ENCODE peak calls at places on chromosome 12, in five cellular contexts. One of them, this sample, is unnamed.

GRCh38 chr12:23813206-23813605 is 136.3 kb downstream of the SOX5 start:
- DNase-seq in IMR-90: no peak
- DNase-seq in mesenchymal stem cell: no peak
- DNase-seq in H9: no peak
- DNase-seq in neuronal stem cell: no peak
- DNase-seq in this sample: no peak

GRCh38 chr12:115570271-115570777 is 707.2 kb downstream of the MED13L start:
- DNase-seq in H9: no peak
- DNase-seq in mesenchymal stem cell: no peak
- DNase-seq in IMR-90: peak
- DNase-seq in neuronal stem cell: peak
- DNase-seq in this sample: no peak

GRCh38 chr12:27979145-27979544 is 6.6 kb upstream of the PTHLH start:
- DNase-seq in neuronal stem cell: no peak
- DNase-seq in H9: no peak
- DNase-seq in IMR-90: peak
- DNase-seq in mesenchymal stem cell: no peak
- DNase-seq in this sample: no peak

GRCh38 chr12:67431436-67432049 is 162.4 kb downstream of the CAND1 start:
- DNase-seq in mesenchymal stem cell: no peak
- DNase-seq in IMR-90: peak
- DNase-seq in neuronal stem cell: no peak
- DNase-seq in H9: no peak
- DNase-seq in this sample: no peak

GRCh38 chr12:15393037-15393436 is 70.7 kb downstream of the PTPRO start:
- DNase-seq in neuronal stem cell: no peak
- DNase-seq in mesenchymal stem cell: no peak
- DNase-seq in H9: no peak
- DNase-seq in IMR-90: no peak
- DNase-seq in this sample: no peak

GRCh38 chr12:56234746-56235436 is 5.0 kb downstream of the SLC39A5 start:
- DNase-seq in neuronal stem cell: no peak
- DNase-seq in IMR-90: no peak
- DNase-seq in mesenchymal stem cell: no peak
- DNase-seq in H9: no peak
- DNase-seq in this sample: no peak

GRCh38 chr12:124411953-124412645 is 117.2 kb downstream of the RFLNA start:
- DNase-seq in mesenchymal stem cell: no peak
- DNase-seq in H9: no peak
- DNase-seq in IMR-90: no peak
- DNase-seq in neuronal stem cell: no peak
- DNase-seq in this sample: no peak

GRCh38 chr12:64180951-64181350 is 41.1 kb downstream of the KICS2 start:
- DNase-seq in neuronal stem cell: no peak
- DNase-seq in IMR-90: peak
- DNase-seq in mesenchymal stem cell: peak
- DNase-seq in H9: no peak
- DNase-seq in this sample: no peak

GRCh38 chr12:107092669-107093546 is 441 bp downstream of the CRY1 start:
- DNase-seq in neuronal stem cell: peak
- DNase-seq in H9: peak
- DNase-seq in IMR-90: no peak
- DNase-seq in mesenchymal stem cell: peak
- DNase-seq in this sample: peak

GRCh38 chr12:70557583-70558263 is 79.5 kb downstream of the PTPRB start:
- DNase-seq in H9: no peak
- DNase-seq in neuronal stem cell: no peak
- DNase-seq in mesenchymal stem cell: no peak
- DNase-seq in IMR-90: no peak
- DNase-seq in this sample: no peak

GRCh38 chr12:52956987-52957386 is 8.1 kb downstream of the KRT18 start:
- DNase-seq in neuronal stem cell: no peak
- DNase-seq in IMR-90: peak
- DNase-seq in mesenchymal stem cell: no peak
- DNase-seq in H9: no peak
- DNase-seq in this sample: peak

GRCh38 chr12:105573574-105573973 is 243.1 kb downstream of the C12orf75 start:
- DNase-seq in IMR-90: no peak
- DNase-seq in H9: no peak
- DNase-seq in neuronal stem cell: no peak
- DNase-seq in mesenchymal stem cell: no peak
- DNase-seq in this sample: no peak

GRCh38 chr12:44874981-44875416 is 1.1 kb downstream of the NELL2 start:
- DNase-seq in neuronal stem cell: peak
- DNase-seq in H9: peak
- DNase-seq in IMR-90: no peak
- DNase-seq in mesenchymal stem cell: no peak
- DNase-seq in this sample: peak

GRCh38 chr12:106229036-106229591 is 18.7 kb downstream of the CKAP4 start:
- DNase-seq in neuronal stem cell: no peak
- DNase-seq in H9: no peak
- DNase-seq in IMR-90: no peak
- DNase-seq in mesenchymal stem cell: no peak
- DNase-seq in this sample: no peak

GRCh38 chr12:71999795-72000194 is 61.1 kb downstream of the TPH2 start:
- DNase-seq in neuronal stem cell: no peak
- DNase-seq in IMR-90: no peak
- DNase-seq in mesenchymal stem cell: no peak
- DNase-seq in H9: no peak
- DNase-seq in this sample: no peak

GRCh38 chr12:80316141-80316700 is 127.8 kb upstream of the PTPRQ start:
- DNase-seq in H9: no peak
- DNase-seq in neuronal stem cell: no peak
- DNase-seq in IMR-90: no peak
- DNase-seq in mesenchymal stem cell: no peak
- DNase-seq in this sample: no peak

GRCh38 chr12:104975621-104976343 is 10.3 kb upstream of the NOPCHAP1 start:
- DNase-seq in IMR-90: peak
- DNase-seq in mesenchymal stem cell: peak
- DNase-seq in H9: no peak
- DNase-seq in neuronal stem cell: no peak
- DNase-seq in this sample: no peak

GRCh38 chr12:66354291-66354690 is 52.0 kb downstream of the HELB start:
- DNase-seq in neuronal stem cell: no peak
- DNase-seq in mesenchymal stem cell: no peak
- DNase-seq in H9: no peak
- DNase-seq in IMR-90: no peak
- DNase-seq in this sample: no peak

GRCh38 chr12:116693259-116694227 is 44.3 kb downstream of the SPRING1 start:
- DNase-seq in neuronal stem cell: no peak
- DNase-seq in H9: no peak
- DNase-seq in mesenchymal stem cell: no peak
- DNase-seq in IMR-90: no peak
- DNase-seq in this sample: no peak

GRCh38 chr12:93144109-93144508 is 215.0 kb upstream of the EEA1 start:
- DNase-seq in mesenchymal stem cell: no peak
- DNase-seq in neuronal stem cell: no peak
- DNase-seq in IMR-90: peak
- DNase-seq in H9: no peak
- DNase-seq in this sample: peak

GRCh38 chr12:44158746-44159145 is 322.9 kb downstream of the TMEM117 start:
- DNase-seq in neuronal stem cell: no peak
- DNase-seq in H9: no peak
- DNase-seq in IMR-90: no peak
- DNase-seq in mesenchymal stem cell: no peak
- DNase-seq in this sample: no peak

GRCh38 chr12:62683724-62684501 is 217.3 kb downstream of the MON2 start:
- DNase-seq in neuronal stem cell: no peak
- DNase-seq in mesenchymal stem cell: no peak
- DNase-seq in H9: no peak
- DNase-seq in IMR-90: peak
- DNase-seq in this sample: peak

GRCh38 chr12:23862746-23863145 is 86.7 kb downstream of the SOX5 start:
- DNase-seq in IMR-90: no peak
- DNase-seq in mesenchymal stem cell: no peak
- DNase-seq in H9: no peak
- DNase-seq in neuronal stem cell: no peak
- DNase-seq in this sample: no peak

GRCh38 chr12:21438643-21439042 is 1.2 kb downstream of the PYROXD1 start:
- DNase-seq in neuronal stem cell: no peak
- DNase-seq in H9: no peak
- DNase-seq in mesenchymal stem cell: peak
- DNase-seq in IMR-90: peak
- DNase-seq in this sample: no peak

GRCh38 chr12:124175731-124176130 is 119.2 kb upstream of the RFLNA start:
- DNase-seq in neuronal stem cell: no peak
- DNase-seq in IMR-90: no peak
- DNase-seq in H9: no peak
- DNase-seq in mesenchymal stem cell: no peak
- DNase-seq in this sample: no peak

DNA sequence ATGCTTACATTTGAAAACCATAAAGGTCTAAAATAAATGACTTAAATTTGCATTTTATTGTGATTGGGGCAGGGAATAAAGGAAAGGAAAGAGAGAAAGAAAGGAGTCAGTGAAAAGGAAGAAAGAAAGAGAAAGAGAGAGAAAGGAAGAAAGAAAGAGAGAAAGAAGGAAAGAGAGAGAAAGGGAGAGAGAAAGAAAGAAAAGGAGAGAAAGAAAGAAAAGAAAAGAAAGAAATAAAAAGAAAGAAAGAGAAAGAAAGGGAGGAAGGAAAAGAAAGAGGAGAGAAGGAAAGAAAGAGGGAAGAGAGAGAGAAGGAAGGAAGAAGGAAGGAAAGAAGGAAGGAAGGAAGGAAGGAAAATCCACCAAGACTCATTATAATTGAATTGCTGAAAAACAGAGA is 222.8 kb downstream of the RMST start:
- DNase-seq in mesenchymal stem cell: no peak
- DNase-seq in IMR-90: no peak
- DNase-seq in neuronal stem cell: no peak
- DNase-seq in H9: no peak
- DNase-seq in this sample: no peak
- H3K23ac ChIP-seq in mesenchymal stem cell: no peak
- H3K23ac ChIP-seq in IMR-90: no peak
- H3K23ac ChIP-seq in neuronal stem cell: no peak
- H3K23ac ChIP-seq in H9: no peak
- H3K23ac ChIP-seq in this sample: no peak

GRCh38 chr12:132282031-132282949 is 47.1 kb downstream of the GALNT9 start:
- DNase-seq in IMR-90: no peak
- DNase-seq in H9: peak
- DNase-seq in mesenchymal stem cell: no peak
- DNase-seq in neuronal stem cell: no peak
- DNase-seq in this sample: no peak

GRCh38 chr12:132284618-132285310 is 44.6 kb downstream of the GALNT9 start:
- DNase-seq in mesenchymal stem cell: no peak
- DNase-seq in neuronal stem cell: no peak
- DNase-seq in IMR-90: no peak
- DNase-seq in H9: peak
- DNase-seq in this sample: no peak

GRCh38 chr12:132282950-132283771 is 46.2 kb downstream of the GALNT9 start:
- DNase-seq in mesenchymal stem cell: no peak
- DNase-seq in neuronal stem cell: no peak
- DNase-seq in H9: peak
- DNase-seq in IMR-90: no peak
- DNase-seq in this sample: peak

GRCh38 chr12:132285311-132285741 is 44.1 kb downstream of the GALNT9 start:
- DNase-seq in neuronal stem cell: no peak
- DNase-seq in IMR-90: no peak
- DNase-seq in H9: no peak
- DNase-seq in mesenchymal stem cell: no peak
- DNase-seq in this sample: no peak

DNA sequence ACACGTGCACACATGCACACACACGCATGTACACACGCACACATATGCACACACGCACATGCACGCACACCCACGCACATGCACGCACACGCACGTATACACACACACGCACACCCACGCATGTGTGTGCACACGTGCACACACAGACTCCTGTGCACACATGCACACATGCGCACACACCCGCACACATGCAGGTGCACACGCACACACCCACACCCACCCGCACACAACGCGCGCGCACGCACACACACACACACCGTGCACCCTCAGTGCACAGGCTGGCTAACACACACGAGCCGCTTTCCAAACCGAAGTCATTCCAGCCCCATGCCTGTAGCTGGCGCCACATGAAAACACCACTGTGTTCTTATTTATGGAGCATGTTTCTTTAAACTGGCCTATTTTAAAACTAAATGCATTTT is 45.3 kb downstream of the GALNT9 start:
- DNase-seq in neuronal stem cell: no peak
- DNase-seq in IMR-90: peak
- DNase-seq in mesenchymal stem cell: no peak
- DNase-seq in H9: no peak
- DNase-seq in this sample: no peak
- H3K23ac ChIP-seq in neuronal stem cell: peak
- H3K23ac ChIP-seq in IMR-90: no peak
- H3K23ac ChIP-seq in mesenchymal stem cell: no peak
- H3K23ac ChIP-seq in H9: no peak
- H3K23ac ChIP-seq in this sample: no peak

GRCh38 chr12:26512213-26512612 is 316.8 kb downstream of the SSPN start:
- DNase-seq in H9: no peak
- DNase-seq in mesenchymal stem cell: no peak
- DNase-seq in neuronal stem cell: no peak
- DNase-seq in IMR-90: no peak
- DNase-seq in this sample: peak

GRCh38 chr12:26507613-26508012 is 312.2 kb downstream of the SSPN start:
- DNase-seq in mesenchymal stem cell: no peak
- DNase-seq in H9: no peak
- DNase-seq in neuronal stem cell: no peak
- DNase-seq in IMR-90: no peak
- DNase-seq in this sample: no peak

GRCh38 chr12:26514364-26514763 is 318.6 kb downstream of the ITPR2 start:
- DNase-seq in mesenchymal stem cell: no peak
- DNase-seq in IMR-90: no peak
- DNase-seq in H9: no peak
- DNase-seq in neuronal stem cell: no peak
- DNase-seq in this sample: no peak

DNA sequence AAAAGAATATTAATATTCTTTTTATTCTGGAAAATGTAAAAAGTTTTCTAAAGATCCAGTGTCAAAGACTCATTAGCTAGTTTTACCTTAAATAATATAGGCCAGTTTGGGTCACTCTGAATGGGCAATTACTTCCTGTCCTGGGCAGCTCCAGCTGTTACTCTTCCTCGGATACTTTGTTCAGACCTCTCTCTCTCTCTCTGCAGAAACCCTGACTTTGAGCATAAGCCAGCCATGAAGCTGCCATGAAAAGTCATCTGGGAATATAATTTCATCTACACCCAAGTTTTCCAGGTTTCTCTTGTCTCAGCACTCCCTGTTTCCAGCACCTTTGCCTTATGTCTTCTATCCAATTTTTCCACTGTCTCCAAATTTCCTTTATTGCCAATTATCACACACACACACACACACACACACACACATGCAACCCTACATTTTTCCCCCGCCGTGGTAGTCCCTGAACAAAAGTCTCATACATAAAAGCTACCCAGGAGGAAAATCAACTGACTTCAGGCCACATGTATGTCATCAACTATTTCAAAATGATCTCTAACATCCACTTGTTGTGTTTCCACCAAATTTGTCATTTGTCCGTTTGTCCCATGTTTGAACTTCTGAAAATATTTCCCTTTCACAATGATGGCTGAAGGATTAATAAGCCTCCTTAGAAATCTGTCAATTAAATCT is 318.1 kb downstream of the SSPN start:
- DNase-seq in mesenchymal stem cell: no peak
- DNase-seq in IMR-90: no peak
- DNase-seq in H9: no peak
- DNase-seq in neuronal stem cell: no peak
- DNase-seq in this sample: no peak
- H3K23ac ChIP-seq in mesenchymal stem cell: no peak
- H3K23ac ChIP-seq in IMR-90: no peak
- H3K23ac ChIP-seq in H9: no peak
- H3K23ac ChIP-seq in neuronal stem cell: no peak
- H3K23ac ChIP-seq in this sample: no peak

GRCh38 chr12:46847001-46847400 is 21.2 kb upstream of the SLC38A4 start:
- DNase-seq in mesenchymal stem cell: no peak
- DNase-seq in H9: no peak
- DNase-seq in IMR-90: no peak
- DNase-seq in neuronal stem cell: no peak
- DNase-seq in this sample: no peak
- H3K23ac ChIP-seq in mesenchymal stem cell: no peak
- H3K23ac ChIP-seq in H9: no peak
- H3K23ac ChIP-seq in IMR-90: no peak
- H3K23ac ChIP-seq in neuronal stem cell: no peak
- H3K23ac ChIP-seq in this sample: no peak